ENCODE peak calls at places on chromosomes 1 and 21, in nine cellular contexts. S, Y, O, F, V, L, T, W and P are unnamed samples.
A peak's percentile ranks its signal among the peaks of the same experiment; 100 is the strongest.

GRCh38 chr1:201640624-201641023 is 101.7 kb downstream of the NAV1 start:
- DNase-seq in T (peak; percentile 98), O (peak; percentile 96), L (peak; percentile 98), Y (no peak), V (no peak), S (no peak), F (no peak), W (peak; percentile 94), P (no peak)

GRCh38 chr1:156616463-156616862 is 2.8 kb upstream of the HAPLN2 start:
- DNase-seq in S (peak; percentile 73), L (no peak), F (no peak), V (no peak), Y (peak; percentile 73), O (peak; percentile 44), W (peak; percentile 42), T (peak; percentile 54), P (no peak)

GRCh38 chr1:21901986-21902377 is 35.1 kb downstream of the HSPG2 start:
- DNase-seq in F (peak; percentile 69), W (no peak), O (no peak), V (no peak), Y (no peak), T (no peak), L (no peak), S (no peak), P (no peak)

GRCh38 chr1:243628476-243628907 is 221.6 kb downstream of the AKT3 start:
- DNase-seq in S (no peak), W (peak; percentile 6), Y (no peak), O (no peak), L (no peak), T (peak; percentile 39), F (no peak), V (no peak), P (no peak)

GRCh38 chr1:112444269-112444668 is 48.3 kb downstream of the CTTNBP2NL start:
- DNase-seq in T (peak; percentile 74), V (no peak), F (no peak), L (no peak), O (peak; percentile 46), W (peak; percentile 75), Y (peak; percentile 48), S (no peak), P (no peak)

GRCh38 chr1:51750218-51750617 is 128.3 kb downstream of the NRDC start:
- DNase-seq in V (no peak), S (no peak), W (peak; percentile 52), F (no peak), O (peak; percentile 36), L (no peak), Y (peak; percentile 53), T (peak; percentile 63), P (no peak)

GRCh38 chr1:232627645-232628334 is 2.1 kb downstream of the SIPA1L2 start:
- DNase-seq in Y (peak; percentile 59), T (peak; percentile 39), O (peak; percentile 54), V (no peak), W (peak; percentile 7), S (peak; percentile 56), L (peak; percentile 34), F (peak; percentile 60), P (no peak)

GRCh38 chr1:116911166-116911553 is 1.4 kb downstream of the PTGFRN start:
- DNase-seq in S (no peak), W (no peak), O (no peak), L (no peak), T (no peak), Y (no peak), F (peak; percentile 26), V (no peak), P (no peak)

GRCh38 chr1:50526431-50526830 is 103.2 kb upstream of the DMRTA2 start:
- DNase-seq in F (no peak), T (no peak), S (no peak), L (no peak), W (no peak), V (no peak), O (no peak), Y (no peak), P (no peak)

GRCh38 chr1:16226495-16227179 is 10.3 kb downstream of the CPLANE2 start:
- DNase-seq in W (peak; percentile 38), L (no peak), S (no peak), O (no peak), T (no peak), V (no peak), F (peak; percentile 70), Y (peak; percentile 35), P (no peak)

GRCh38 chr1:208178091-208178529 is 66.1 kb downstream of the PLXNA2 start:
- DNase-seq in F (no peak), S (peak; percentile 37), T (no peak), O (no peak), V (no peak), W (peak; percentile 39), L (no peak), Y (no peak), P (no peak)

GRCh38 chr1:2431503-2431902 is 19.1 kb upstream of the PEX10 start:
- DNase-seq in Y (no peak), V (no peak), L (no peak), T (no peak), W (no peak), O (no peak), F (no peak), S (no peak), P (no peak)

GRCh38 chr1:2433196-2433595 is 20.8 kb upstream of the PEX10 start:
- DNase-seq in Y (no peak), W (no peak), L (no peak), T (no peak), V (no peak), O (no peak), F (no peak), S (no peak), P (no peak)

GRCh38 chr1:2431095-2431494 is 18.7 kb upstream of the PEX10 start:
- DNase-seq in L (no peak), F (no peak), W (no peak), Y (no peak), V (no peak), O (no peak), T (no peak), S (peak; percentile 55), P (no peak)

GRCh38 chr1:2433936-2434335 is 21.6 kb upstream of the PEX10 start:
- DNase-seq in T (no peak), O (no peak), F (no peak), S (no peak), L (no peak), V (no peak), W (no peak), Y (no peak), P (no peak)

GRCh38 chr1:2432519-2432918 is 20.2 kb upstream of the PEX10 start:
- DNase-seq in W (no peak), T (no peak), Y (no peak), S (no peak), F (peak; percentile 50), V (no peak), O (no peak), L (no peak), P (no peak)
- H3K4me3 ChIP-seq in W (no peak overlapping the region), T (no peak overlapping the region), Y (no peak overlapping the region), S (no peak overlapping the region), F (no peak overlapping the region), V (no peak overlapping the region), O (no peak overlapping the region), L (no peak overlapping the region), P (no peak overlapping the region)

GRCh38 chr21:45358261-45358670 is 46.7 kb upstream of the COL18A1 start:
- DNase-seq in S (no peak), L (no peak), Y (no peak), T (no peak), F (no peak), W (no peak), O (no peak), V (no peak), P (no peak)
- TF ChIP-seq CTCF in S (no peak), L (no peak), Y (no peak), T (no peak), F (no peak), W (no peak), O (no peak), V (no peak), P (no peak)

DNA sequence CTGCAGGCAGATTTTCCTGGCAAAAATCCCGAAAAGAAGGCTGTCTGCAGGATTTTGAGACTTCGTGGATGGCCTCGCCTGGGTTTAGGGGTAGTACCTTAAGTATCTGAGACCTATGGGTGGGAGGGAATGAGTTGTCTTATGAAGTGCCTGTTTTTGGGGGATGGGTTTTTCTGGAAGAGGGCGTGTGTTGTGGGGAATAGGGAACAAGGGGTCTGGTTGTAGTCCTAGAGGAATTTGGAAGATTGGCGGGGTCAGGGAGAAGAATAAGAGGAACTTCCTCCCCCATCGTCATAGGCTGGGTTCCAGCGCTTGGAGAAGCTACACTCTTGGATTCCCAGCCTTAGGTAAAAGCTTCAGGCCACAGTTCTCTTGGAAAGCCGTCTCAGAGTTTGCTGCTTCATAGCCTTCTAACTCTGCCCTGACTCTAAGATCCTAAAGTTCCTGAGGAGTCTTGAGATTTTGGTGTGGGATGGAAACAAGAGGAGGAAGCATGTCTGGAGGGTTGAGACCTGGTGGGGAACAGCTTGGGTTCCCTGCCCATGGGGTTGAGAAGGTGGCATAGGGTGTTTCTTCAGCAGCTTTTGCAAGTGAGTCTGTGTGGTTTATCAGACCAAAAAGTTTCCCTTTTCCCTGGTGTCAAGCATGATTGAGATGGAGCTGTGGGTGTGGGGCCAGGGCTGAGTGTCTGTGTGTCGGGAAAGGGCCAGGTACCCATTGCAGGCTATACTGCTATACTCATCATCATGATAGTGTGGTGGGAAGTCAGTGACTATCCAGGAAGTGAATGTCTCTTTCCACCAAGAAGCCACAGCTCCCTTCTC is 1.8 kb downstream of the VANGL2 start:
- DNase-seq in W (no peak), L (no peak), S (no peak), F (no peak), V (no peak), O (no peak), Y (no peak), T (no peak), P (no peak)
- H3K4me3 ChIP-seq in W (no peak overlapping the region), L (no peak overlapping the region), S (no peak overlapping the region), F (peak overlapping the region; percentile 100), V (no peak overlapping the region), O (no peak overlapping the region), Y (no peak overlapping the region), T (no peak overlapping the region), P (peak overlapping the region; percentile 61)

DNA sequence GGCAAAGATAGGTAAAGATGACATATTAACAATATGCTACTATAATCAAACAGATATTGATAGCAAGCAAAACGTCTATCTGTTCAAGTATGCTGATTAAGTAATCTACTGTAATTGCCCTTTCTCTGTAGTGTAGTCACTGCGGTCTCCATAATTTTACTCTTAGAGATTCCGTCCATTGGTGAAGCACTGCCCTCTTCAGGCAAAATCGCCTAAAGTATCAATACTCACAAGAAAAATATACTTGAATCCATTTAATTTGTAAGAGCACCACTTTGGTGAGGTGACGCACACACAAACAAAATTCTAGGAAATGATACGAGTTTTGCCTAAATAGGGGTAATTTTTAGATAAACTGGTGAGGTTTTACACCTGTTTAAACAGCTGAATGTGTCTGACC is 434.6 kb upstream of the CHRM3 start:
- DNase-seq in O (peak; percentile 52), T (peak; percentile 62), L (peak; percentile 10), W (no peak), V (no peak), F (peak; percentile 39), S (no peak), Y (peak; percentile 57), P (no peak)
- TF ChIP-seq CTCF in O (peak; percentile 31), T (peak; percentile 52), L (no peak), W (no peak), V (peak; percentile 18), F (peak; percentile 65), S (no peak), Y (peak; percentile 60), P (peak; percentile 28)

GRCh38 chr21:36703626-36704280 is 4.8 kb downstream of the SIM2 start:
- DNase-seq in S (no peak), L (no peak), W (no peak), V (no peak), O (no peak), T (no peak), Y (no peak), F (no peak), P (no peak)
- H3K4me3 ChIP-seq in S (no peak overlapping the region), L (no peak overlapping the region), W (no peak overlapping the region), V (no peak overlapping the region), O (no peak overlapping the region), T (no peak overlapping the region), Y (no peak overlapping the region), F (no peak overlapping the region), P (no peak overlapping the region)

GRCh38 chr1:19113362-19114092 is 96.5 kb downstream of the UBR4 start:
- DNase-seq in Y (peak; percentile 60), T (peak; percentile 28), F (peak; percentile 39), V (no peak), O (peak; percentile 18), L (peak; percentile 24), W (peak; percentile 34), S (no peak), P (no peak)
- TF ChIP-seq CTCF in Y (peak; percentile 44), T (peak; percentile 45), F (peak; percentile 35), V (peak; percentile 16), O (peak; percentile 48), L (peak; percentile 54), W (peak; percentile 57), S (peak; percentile 18), P (peak; percentile 64)